ENCODE peak calls at places on chromosome 7, in four cellular contexts. One of them, this sample, is unnamed. For H3K4me1, the result is how much of the 10 kb centered on the place peaks cover.

GRCh38 chr7:28550580-28551205 is 138.4 kb downstream of the CREB5 start:
- DNase-seq in prostate gland: no peak
- DNase-seq in neuronal stem cell: no peak
- DNase-seq in heart left ventricle: no peak
- DNase-seq in this sample: no peak

GRCh38 chr7:90236890-90237289 is 8.1 kb upstream of the CFAP69 start:
- DNase-seq in neuronal stem cell: no peak
- DNase-seq in heart left ventricle: no peak
- DNase-seq in prostate gland: no peak
- DNase-seq in this sample: peak

GRCh38 chr7:138186951-138187351 is 110.7 kb downstream of the AKR1D1 start:
- DNase-seq in neuronal stem cell: peak
- DNase-seq in prostate gland: no peak
- DNase-seq in heart left ventricle: no peak
- DNase-seq in this sample: no peak

GRCh38 chr7:6691609-6692106 is 15.1 kb downstream of the ZNF12 start:
- DNase-seq in neuronal stem cell: no peak
- DNase-seq in prostate gland: no peak
- DNase-seq in heart left ventricle: no peak
- DNase-seq in this sample: no peak

GRCh38 chr7:75966209-75966961 is 28.0 kb downstream of the TMEM120A start:
- DNase-seq in prostate gland: no peak
- DNase-seq in heart left ventricle: no peak
- DNase-seq in neuronal stem cell: no peak
- DNase-seq in this sample: peak

GRCh38 chr7:123498651-123499050 is 35.7 kb downstream of the IQUB start:
- DNase-seq in neuronal stem cell: no peak
- DNase-seq in prostate gland: no peak
- DNase-seq in heart left ventricle: no peak
- DNase-seq in this sample: no peak

GRCh38 chr7:14888904-14889482 is 13.6 kb downstream of the DGKB start:
- DNase-seq in heart left ventricle: no peak
- DNase-seq in neuronal stem cell: no peak
- DNase-seq in prostate gland: no peak
- DNase-seq in this sample: no peak

GRCh38 chr7:644381-645305 is 81.9 kb upstream of the DNAAF5 start:
- DNase-seq in prostate gland: no peak
- DNase-seq in neuronal stem cell: no peak
- DNase-seq in heart left ventricle: no peak
- DNase-seq in this sample: no peak

GRCh38 chr7:83468251-83468739 is 180.6 kb downstream of the SEMA3E start:
- DNase-seq in prostate gland: peak
- DNase-seq in neuronal stem cell: peak
- DNase-seq in heart left ventricle: peak
- DNase-seq in this sample: peak

GRCh38 chr7:75854233-75854632 is 24.6 kb upstream of the RHBDD2 start:
- DNase-seq in heart left ventricle: no peak
- DNase-seq in prostate gland: no peak
- DNase-seq in neuronal stem cell: no peak
- DNase-seq in this sample: no peak

GRCh38 chr7:30770936-30771858 is at the start of gene MINDY4:
- DNase-seq in heart left ventricle: peak
- DNase-seq in neuronal stem cell: peak
- DNase-seq in prostate gland: peak
- DNase-seq in this sample: peak

GRCh38 chr7:141157138-141157765 is 83.4 kb downstream of the TMEM178B start:
- DNase-seq in neuronal stem cell: no peak
- DNase-seq in heart left ventricle: no peak
- DNase-seq in prostate gland: no peak
- DNase-seq in this sample: no peak

GRCh38 chr7:100825760-100826545 is 1.4 kb downstream of the EPHB4 start:
- DNase-seq in heart left ventricle: no peak
- DNase-seq in prostate gland: no peak
- DNase-seq in neuronal stem cell: no peak
- DNase-seq in this sample: peak

GRCh38 chr7:17313175-17313574 is 14.7 kb downstream of the AHR start:
- DNase-seq in prostate gland: no peak
- DNase-seq in heart left ventricle: no peak
- DNase-seq in neuronal stem cell: no peak
- DNase-seq in this sample: no peak

GRCh38 chr7:70678621-70679251 is 453.2 kb upstream of the GALNT17 start:
- DNase-seq in heart left ventricle: no peak
- DNase-seq in neuronal stem cell: no peak
- DNase-seq in prostate gland: no peak
- DNase-seq in this sample: no peak

GRCh38 chr7:9124320-9124719 is 690.9 kb downstream of the NXPH1 start:
- DNase-seq in prostate gland: no peak
- DNase-seq in neuronal stem cell: no peak
- DNase-seq in heart left ventricle: no peak
- DNase-seq in this sample: no peak

GRCh38 chr7:13848576-13849527 is 140.6 kb downstream of the ETV1 start:
- DNase-seq in neuronal stem cell: no peak
- DNase-seq in heart left ventricle: no peak
- DNase-seq in prostate gland: no peak
- DNase-seq in this sample: no peak

GRCh38 chr7:146937836-146938235 is 821.2 kb downstream of the CNTNAP2 start:
- DNase-seq in prostate gland: no peak
- DNase-seq in heart left ventricle: no peak
- DNase-seq in neuronal stem cell: no peak
- DNase-seq in this sample: no peak

GRCh38 chr7:12434012-12434642 is 30.5 kb upstream of the VWDE start:
- DNase-seq in neuronal stem cell: no peak
- DNase-seq in heart left ventricle: no peak
- DNase-seq in prostate gland: no peak
- DNase-seq in this sample: no peak

GRCh38 chr7:55111007-55111406 is 92.2 kb downstream of the EGFR start:
- DNase-seq in neuronal stem cell: no peak
- DNase-seq in heart left ventricle: no peak
- DNase-seq in prostate gland: no peak
- DNase-seq in this sample: no peak

GRCh38 chr7:28845106-28845505 is 113.0 kb downstream of the TRIL start:
- DNase-seq in prostate gland: no peak
- DNase-seq in heart left ventricle: no peak
- DNase-seq in neuronal stem cell: no peak
- DNase-seq in this sample: no peak

GRCh38 chr7:129363-130221 is 62.8 kb upstream of the FAM20C start:
- DNase-seq in prostate gland: peak
- DNase-seq in neuronal stem cell: no peak
- DNase-seq in heart left ventricle: no peak
- DNase-seq in this sample: no peak

DNA sequence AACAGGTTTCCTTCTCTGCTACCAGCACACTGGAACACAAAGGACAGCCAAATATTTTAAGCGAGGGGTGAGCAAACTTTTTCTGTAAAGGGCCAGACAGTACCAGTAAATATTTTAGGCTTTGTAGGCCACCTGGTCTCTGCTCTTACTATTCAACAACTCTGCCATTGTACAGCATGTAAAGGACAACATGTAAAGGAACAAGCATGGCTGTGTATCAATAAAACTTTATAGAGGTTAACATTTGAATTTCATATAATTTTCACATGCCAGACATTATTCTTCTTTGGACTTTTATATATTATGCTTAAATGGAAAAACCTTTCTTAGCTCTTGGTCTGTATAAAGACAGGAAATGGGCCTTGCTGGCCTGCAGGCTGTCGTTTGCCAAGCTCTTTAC is 30.2 kb downstream of the RHEB start:
- DNase-seq in neuronal stem cell: no peak
- DNase-seq in heart left ventricle: no peak
- DNase-seq in prostate gland: no peak
- DNase-seq in this sample: no peak
- H3K4me1 ChIP-seq in neuronal stem cell: under half
- H3K4me1 ChIP-seq in heart left ventricle: half or more
- H3K4me1 ChIP-seq in prostate gland: under half
- H3K4me1 ChIP-seq in this sample: under half

DNA sequence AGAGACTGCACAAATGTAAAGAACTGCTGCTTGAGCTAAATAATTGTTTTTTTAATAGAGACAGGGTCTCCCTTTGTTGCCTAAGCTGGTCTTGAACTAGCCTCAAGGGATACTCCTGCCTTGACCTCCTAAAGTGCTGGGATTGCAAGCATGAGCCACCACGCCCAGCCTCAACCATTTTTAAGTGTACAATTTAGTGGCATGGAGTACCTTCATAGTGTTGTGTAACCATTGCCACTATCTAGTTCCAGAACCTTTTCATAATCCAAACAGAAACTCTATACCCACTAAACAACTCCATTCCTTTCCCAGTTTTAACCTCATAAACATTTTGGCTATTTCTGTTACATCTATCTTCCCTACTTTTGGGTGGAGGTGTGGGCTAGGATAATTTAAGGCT is 6.7 kb downstream of the EIF4H start:
- DNase-seq in heart left ventricle: no peak
- DNase-seq in prostate gland: no peak
- DNase-seq in neuronal stem cell: no peak
- DNase-seq in this sample: no peak
- H3K4me1 ChIP-seq in heart left ventricle: half or more
- H3K4me1 ChIP-seq in prostate gland: under half
- H3K4me1 ChIP-seq in neuronal stem cell: under half
- H3K4me1 ChIP-seq in this sample: under half

GRCh38 chr7:140153666-140154161 is 23.1 kb downstream of the KDM7A start:
- DNase-seq in neuronal stem cell: no peak
- DNase-seq in heart left ventricle: no peak
- DNase-seq in prostate gland: no peak
- DNase-seq in this sample: no peak
- H3K4me1 ChIP-seq in neuronal stem cell: under half
- H3K4me1 ChIP-seq in heart left ventricle: under half
- H3K4me1 ChIP-seq in prostate gland: under half
- H3K4me1 ChIP-seq in this sample: under half

DNA sequence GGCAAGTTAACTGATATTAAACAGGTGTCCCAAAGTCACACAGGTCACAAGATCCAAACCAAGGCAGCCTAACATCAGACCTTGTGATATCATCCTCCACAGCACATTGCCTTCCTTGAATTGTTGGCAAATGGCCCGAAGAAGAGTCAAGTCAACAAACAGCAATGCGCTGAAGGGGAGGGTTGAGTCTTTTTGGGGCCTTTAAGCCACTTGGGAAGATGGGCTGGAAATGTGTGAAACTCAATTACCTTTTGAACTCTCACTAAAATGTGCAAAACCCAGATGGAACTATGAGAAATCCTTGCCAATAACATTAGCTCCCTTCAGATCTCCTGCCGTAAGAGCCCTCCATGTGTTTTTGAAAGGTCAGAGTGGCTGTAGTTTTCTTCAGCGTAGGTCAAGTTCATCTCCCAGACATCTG is 47.9 kb upstream of the STK17A start:
- DNase-seq in heart left ventricle: no peak
- DNase-seq in prostate gland: no peak
- DNase-seq in neuronal stem cell: no peak
- DNase-seq in this sample: no peak
- H3K4me1 ChIP-seq in heart left ventricle: under half
- H3K4me1 ChIP-seq in prostate gland: under half
- H3K4me1 ChIP-seq in neuronal stem cell: under half
- H3K4me1 ChIP-seq in this sample: under half

GRCh38 chr7:64371116-64371515 is 57.4 kb downstream of the ZNF736 start:
- DNase-seq in neuronal stem cell: no peak
- DNase-seq in heart left ventricle: no peak
- DNase-seq in prostate gland: no peak
- DNase-seq in this sample: no peak

DNA sequence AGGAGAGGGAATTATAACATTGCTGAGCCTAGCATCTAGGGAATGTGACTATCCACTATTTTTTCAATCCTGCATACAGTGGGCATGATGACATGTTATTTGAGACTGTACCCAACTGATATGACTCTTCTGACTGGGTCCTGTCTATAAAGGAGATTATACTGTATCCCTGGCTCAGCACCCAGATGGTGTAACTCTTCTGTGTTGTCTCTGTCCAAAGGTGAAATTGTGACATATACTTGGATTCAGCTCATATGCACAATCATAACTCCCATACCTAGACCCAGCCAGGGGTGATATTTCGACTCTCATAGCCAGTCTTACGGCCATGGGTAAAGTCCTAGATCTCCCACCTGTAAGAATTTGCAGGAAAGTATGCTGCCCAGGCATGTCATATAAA is 59.3 kb downstream of the ZNF736 start:
- DNase-seq in heart left ventricle: no peak
- DNase-seq in neuronal stem cell: no peak
- DNase-seq in prostate gland: no peak
- DNase-seq in this sample: no peak
- H3K4me1 ChIP-seq in heart left ventricle: under half
- H3K4me1 ChIP-seq in neuronal stem cell: under half
- H3K4me1 ChIP-seq in prostate gland: under half
- H3K4me1 ChIP-seq in this sample: under half

DNA sequence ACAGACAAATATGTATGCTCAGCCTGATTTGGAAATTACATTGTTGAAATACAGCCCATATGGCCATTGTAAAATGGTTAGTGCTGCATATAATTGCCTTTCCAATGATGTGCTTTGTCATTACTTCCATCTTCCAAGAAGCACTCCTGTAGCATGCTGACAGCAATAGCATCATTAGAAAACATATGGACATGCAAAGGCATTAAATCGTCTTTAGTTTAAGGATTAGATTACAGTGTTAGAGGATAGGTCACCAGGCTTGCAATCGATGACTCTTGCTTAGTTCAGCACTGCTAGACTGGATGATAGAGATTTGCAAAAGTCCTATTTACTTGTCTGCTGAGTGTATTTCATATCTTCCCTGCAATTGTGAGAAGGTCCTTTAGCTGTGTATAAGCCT is 17.4 kb downstream of the AUTS2 start:
- DNase-seq in neuronal stem cell: no peak
- DNase-seq in heart left ventricle: no peak
- DNase-seq in prostate gland: no peak
- DNase-seq in this sample: no peak
- H3K4me1 ChIP-seq in neuronal stem cell: under half
- H3K4me1 ChIP-seq in heart left ventricle: under half
- H3K4me1 ChIP-seq in prostate gland: under half
- H3K4me1 ChIP-seq in this sample: under half

This sample was measured in colonic mucosa.